ENCODE peak calls at places on chromosome 9, in five cellular contexts. E, C, O, F and G are unnamed samples.

GRCh38 chr9:109319072-109319630 is 1.7 kb downstream of the EPB41L4B start:
- DNase-seq in E (peak), C (no peak), O (no peak), F (peak), G (peak)

GRCh38 chr9:85258823-85259370 is 482.9 kb downstream of the AGTPBP1 start:
- DNase-seq in E (peak), C (no peak), O (no peak), F (peak), G (peak)

GRCh38 chr9:92432350-92432749 is 8.1 kb upstream of the OMD start:
- DNase-seq in E (no peak), C (no peak), O (no peak), F (no peak), G (no peak)

GRCh38 chr9:6214903-6215302 is 704 bp upstream of the IL33 start:
- DNase-seq in E (no peak), C (no peak), O (no peak), F (no peak), G (no peak)

GRCh38 chr9:13529321-13530104 is 250.0 kb upstream of the MPDZ start:
- DNase-seq in E (no peak), C (no peak), O (no peak), F (no peak), G (no peak)

GRCh38 chr9:109315889-109316640 is 4.8 kb downstream of the EPB41L4B start:
- DNase-seq in E (no peak), C (no peak), O (no peak), F (peak), G (peak)

GRCh38 chr9:31005086-31005665 is 1379.3 kb upstream of the ACO1 start:
- DNase-seq in E (no peak), C (no peak), O (no peak), F (no peak), G (no peak)

GRCh38 chr9:84330246-84330645 is 10.3 kb downstream of the SLC28A3 start:
- DNase-seq in E (no peak), C (no peak), O (no peak), F (no peak), G (no peak)

GRCh38 chr9:93590609-93591234 is 14.3 kb downstream of the PHF2 start:
- DNase-seq in E (no peak), C (no peak), O (no peak), F (no peak), G (no peak)

GRCh38 chr9:128115187-128116103 is 12.1 kb downstream of the PTGES2 start:
- DNase-seq in E (no peak), C (no peak), O (peak), F (peak), G (peak)

GRCh38 chr9:107751522-107752235 is 262.1 kb upstream of the KLF4 start:
- DNase-seq in E (no peak), C (no peak), O (no peak), F (peak), G (peak)

GRCh38 chr9:91106415-91106814 is 255.3 kb downstream of the AUH start:
- DNase-seq in E (no peak), C (no peak), O (no peak), F (no peak), G (no peak)

GRCh38 chr9:133402689-133403088 is 15.1 kb downstream of the REXO4 start:
- DNase-seq in E (no peak), C (no peak), O (no peak), F (no peak), G (no peak)

GRCh38 chr9:133405508-133406009 is 12.3 kb downstream of the REXO4 start:
- DNase-seq in E (no peak), C (no peak), O (no peak), F (no peak), G (no peak)

GRCh38 chr9:133406039-133406438 is 11.8 kb downstream of the REXO4 start:
- DNase-seq in E (no peak), C (no peak), O (no peak), F (no peak), G (no peak)

GRCh38 chr9:133404440-133405002 is 13.3 kb downstream of the REXO4 start:
- DNase-seq in E (no peak), C (no peak), O (no peak), F (no peak), G (no peak)

GRCh38 chr9:133403766-133404439 is 13.9 kb downstream of the REXO4 start:
- DNase-seq in E (peak), C (no peak), O (no peak), F (peak), G (peak)
- TF ChIP-seq POLR2AphosphoS5 in E (no peak), C (no peak), O (no peak), F (no peak), G (no peak)

GRCh38 chr9:115189686-115190085 is 71.7 kb upstream of the TNC start:
- DNase-seq in E (no peak), C (no peak), O (no peak), F (no peak), G (no peak)
- TF ChIP-seq EP300 in E (no peak), C (no peak), O (no peak), F (no peak), G (no peak)

DNA sequence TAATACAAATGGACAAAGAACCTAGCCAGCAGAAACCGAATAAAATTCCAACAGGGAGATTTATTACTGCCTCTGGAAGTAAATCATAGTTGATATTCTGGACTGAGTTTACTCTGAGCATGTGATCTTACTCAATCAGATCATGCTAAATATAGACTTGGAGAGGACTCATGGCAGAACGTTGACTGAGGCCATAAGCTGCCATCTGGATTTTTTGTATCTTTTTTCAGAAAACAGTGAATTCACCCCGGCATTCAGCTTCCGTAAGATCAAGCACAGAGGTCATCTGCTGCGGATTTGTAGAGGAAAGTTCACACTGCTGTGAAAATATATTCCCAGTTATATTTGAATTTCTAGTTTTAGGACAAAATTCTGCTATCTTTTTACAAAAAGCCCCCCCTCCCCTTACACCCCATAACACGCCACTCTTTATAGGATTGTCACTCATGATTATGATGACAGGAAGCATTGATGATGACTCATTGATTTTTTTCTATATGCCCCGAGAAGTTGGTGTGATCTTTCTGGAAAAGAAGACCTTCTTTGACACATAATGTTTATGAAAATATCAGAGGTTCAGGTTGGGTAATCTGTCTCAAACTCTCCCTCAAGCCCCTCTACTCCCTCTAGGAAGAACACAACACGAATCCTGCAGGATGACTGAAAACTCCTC is 70.7 kb downstream of the NXNL2 start:
- DNase-seq in E (no peak), C (no peak), O (no peak), F (no peak), G (no peak)
- TF ChIP-seq POLR2AphosphoS5 in E (no peak), C (no peak), O (peak), F (peak), G (peak)

GRCh38 chr9:120735415-120736126 is 21.3 kb upstream of the MEGF9 start:
- DNase-seq in E (no peak), C (no peak), O (no peak), F (no peak), G (peak)

GRCh38 chr9:120734607-120735006 is 20.3 kb upstream of the MEGF9 start:
- DNase-seq in E (no peak), C (no peak), O (no peak), F (no peak), G (no peak)

GRCh38 chr9:120735009-120735408 is 20.7 kb upstream of the MEGF9 start:
- DNase-seq in E (no peak), C (no peak), O (no peak), F (no peak), G (no peak)

GRCh38 chr9:120730661-120731514 is 16.6 kb upstream of the MEGF9 start:
- DNase-seq in E (no peak), C (no peak), O (no peak), F (no peak), G (peak)

DNA sequence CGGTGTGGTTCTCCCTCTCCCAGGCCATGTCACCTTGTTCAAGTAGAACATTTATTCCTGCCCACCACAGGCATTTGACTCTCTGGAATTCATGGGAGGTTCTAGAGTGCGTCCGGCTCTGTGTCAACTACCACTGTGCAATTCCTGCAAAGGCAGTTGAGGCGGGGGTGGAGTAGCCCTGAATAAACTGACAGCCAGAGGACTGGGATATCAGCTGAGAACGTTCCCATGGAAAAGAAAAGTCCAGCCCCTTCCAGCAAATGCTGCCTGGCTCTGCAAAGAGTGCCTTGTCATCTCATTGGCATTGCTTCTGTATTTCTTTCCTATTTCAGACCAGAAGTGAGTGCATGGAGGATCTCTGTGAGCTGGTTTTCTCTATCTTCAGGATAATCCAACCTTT is 18.9 kb upstream of the MEGF9 start:
- DNase-seq in E (no peak), C (no peak), O (no peak), F (no peak), G (peak)
- TF ChIP-seq EP300 in E (no peak), C (no peak), O (no peak), F (no peak), G (no peak)

DNA sequence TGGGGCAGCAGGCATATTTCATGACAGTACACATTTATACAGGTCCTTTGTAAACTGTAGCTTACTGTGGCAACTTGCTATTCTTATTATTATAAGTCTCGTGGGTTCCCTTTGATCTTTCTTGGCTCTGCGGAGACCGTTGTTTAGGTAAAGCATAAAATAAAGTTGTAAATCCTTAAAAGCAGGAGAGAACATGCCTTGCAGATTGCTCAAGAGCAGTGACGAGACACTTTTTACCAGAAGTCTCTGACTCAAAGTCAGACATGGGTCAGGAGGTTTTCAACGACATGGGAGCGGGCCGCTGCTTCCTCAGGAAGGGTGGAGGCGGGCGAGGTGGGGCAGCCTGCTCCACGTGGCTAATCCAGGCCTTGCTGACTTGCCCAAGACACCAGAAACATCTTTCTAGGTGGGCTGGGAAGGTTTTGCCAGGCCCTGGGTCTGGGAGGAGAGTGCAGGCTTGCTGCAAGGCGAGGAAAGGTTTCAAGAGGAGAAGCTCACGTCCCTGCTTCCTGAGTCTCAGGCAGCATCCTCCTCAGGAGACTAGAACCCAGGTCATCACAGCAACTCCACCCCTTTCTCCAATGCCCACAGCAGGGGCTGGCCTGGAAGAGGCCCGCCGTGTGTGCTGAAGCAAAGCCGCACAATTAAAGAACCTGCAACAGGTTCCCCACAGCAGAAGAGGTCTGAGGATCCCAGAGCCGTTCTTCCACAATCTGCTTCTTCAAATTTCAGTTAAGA is 6.5 kb downstream of the TBC1D2 start:
- DNase-seq in E (no peak), C (no peak), O (peak), F (peak), G (peak)
- TF ChIP-seq POLR2AphosphoS5 in E (no peak), C (no peak), O (no peak), F (peak), G (peak)

GRCh38 chr9:129353697-129354336 is 175.8 kb upstream of the IER5L start:
- DNase-seq in E (no peak), C (no peak), O (no peak), F (no peak), G (no peak)
- TF ChIP-seq EP300 in E (no peak), C (no peak), O (no peak), F (no peak), G (no peak)

DNA sequence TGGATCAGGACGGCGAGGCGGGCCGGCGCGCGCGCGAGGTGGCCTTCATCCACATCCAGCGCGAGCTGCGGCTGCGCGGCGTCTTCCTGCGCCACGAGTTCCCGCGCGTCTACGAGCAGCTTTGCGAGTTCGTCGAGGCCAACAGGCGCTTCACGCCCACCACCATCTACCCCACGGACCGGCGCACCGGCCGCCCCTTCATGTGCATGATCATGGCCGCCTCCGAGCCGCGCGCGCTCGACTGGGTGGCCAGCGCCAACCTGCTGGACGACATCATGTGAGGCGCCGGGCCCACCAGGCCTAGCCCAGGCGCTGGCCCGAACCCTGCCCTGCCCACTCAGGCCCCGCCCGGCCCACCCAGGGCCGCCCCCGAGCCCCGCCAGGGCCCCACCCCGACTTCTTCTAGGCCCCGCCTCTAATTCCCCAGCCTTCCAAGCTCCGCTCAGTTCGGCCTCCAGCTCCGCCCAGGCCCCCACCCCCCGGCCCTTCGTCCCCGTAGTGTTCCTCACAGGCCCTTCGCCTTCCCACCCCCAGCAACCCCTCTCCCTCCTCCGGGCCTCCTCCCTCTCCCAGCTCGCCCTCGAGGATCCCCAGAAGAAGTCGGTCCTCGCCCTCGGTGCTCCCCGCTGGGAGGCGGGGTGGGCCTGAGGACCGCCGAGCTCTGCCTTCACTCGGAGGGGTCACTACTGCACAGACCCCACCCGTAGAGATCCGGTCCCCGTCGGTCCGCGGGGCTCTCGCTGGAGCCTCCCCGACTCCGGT is 2.0 kb upstream of the PHPT1 start:
- DNase-seq in E (peak), C (no peak), O (no peak), F (peak), G (peak)
- TF ChIP-seq POLR2AphosphoS5 in E (no peak), C (no peak), O (peak), F (no peak), G (no peak)